ENCODE peak calls at places on chromosomes 13 and 19, in five cellular contexts. One of them, this sample, is unnamed.

GRCh38 chr19:49807888-49808675 is 5.0 kb downstream of the FUZ start:
- DNase-seq in AG10803: no peak
- DNase-seq in neural crest cell: no peak
- DNase-seq in lung: no peak
- DNase-seq in body of pancreas: no peak
- DNase-seq in this sample: no peak

GRCh38 chr13:72651196-72651595 is 76.2 kb downstream of the MZT1 start:
- DNase-seq in AG10803: no peak
- DNase-seq in neural crest cell: no peak
- DNase-seq in lung: no peak
- DNase-seq in body of pancreas: no peak
- DNase-seq in this sample: no peak

GRCh38 chr13:110536006-110536693 is 25.4 kb downstream of the RAB20 start:
- DNase-seq in AG10803: no peak
- DNase-seq in neural crest cell: no peak
- DNase-seq in lung: peak
- DNase-seq in body of pancreas: no peak
- DNase-seq in this sample: no peak

GRCh38 chr19:29587518-29587986 is 18.5 kb upstream of the POP4 start:
- DNase-seq in AG10803: peak
- DNase-seq in neural crest cell: no peak
- DNase-seq in lung: no peak
- DNase-seq in body of pancreas: no peak
- DNase-seq in this sample: no peak

GRCh38 chr13:39777527-39778061 is 122.1 kb downstream of the COG6 start:
- DNase-seq in AG10803: peak
- DNase-seq in neural crest cell: no peak
- DNase-seq in lung: no peak
- DNase-seq in body of pancreas: no peak
- DNase-seq in this sample: no peak

GRCh38 chr19:3653865-3654513 is 27.4 kb upstream of the CACTIN start:
- DNase-seq in AG10803: no peak
- DNase-seq in neural crest cell: no peak
- DNase-seq in lung: no peak
- DNase-seq in body of pancreas: no peak
- DNase-seq in this sample: peak

GRCh38 chr19:455031-455705 is 5.7 kb downstream of the SHC2 start:
- DNase-seq in AG10803: no peak
- DNase-seq in neural crest cell: no peak
- DNase-seq in lung: no peak
- DNase-seq in body of pancreas: no peak
- DNase-seq in this sample: no peak

GRCh38 chr19:18008814-18009213 is 844 bp downstream of the ARRDC2 start:
- DNase-seq in AG10803: no peak
- DNase-seq in neural crest cell: no peak
- DNase-seq in lung: no peak
- DNase-seq in body of pancreas: no peak
- DNase-seq in this sample: no peak

GRCh38 chr19:55838251-55838650 is 1.9 kb downstream of the NLRP4 start:
- DNase-seq in AG10803: no peak
- DNase-seq in neural crest cell: no peak
- DNase-seq in lung: no peak
- DNase-seq in body of pancreas: no peak
- DNase-seq in this sample: no peak

GRCh38 chr13:19782049-19782726 is 557 bp downstream of the PSPC1 start:
- DNase-seq in AG10803: peak
- DNase-seq in neural crest cell: peak
- DNase-seq in lung: peak
- DNase-seq in body of pancreas: peak
- DNase-seq in this sample: peak

GRCh38 chr19:49930483-49931011 is 1.2 kb upstream of the NUP62 start:
- DNase-seq in AG10803: no peak
- DNase-seq in neural crest cell: no peak
- DNase-seq in lung: no peak
- DNase-seq in body of pancreas: no peak
- DNase-seq in this sample: peak

GRCh38 chr13:26280822-26281221 is 26.9 kb downstream of the CDK8 start:
- DNase-seq in AG10803: no peak
- DNase-seq in neural crest cell: no peak
- DNase-seq in lung: no peak
- DNase-seq in body of pancreas: peak
- DNase-seq in this sample: no peak

GRCh38 chr19:39679056-39679790 is 23.5 kb downstream of the LGALS16 start:
- DNase-seq in AG10803: no peak
- DNase-seq in neural crest cell: no peak
- DNase-seq in lung: no peak
- DNase-seq in body of pancreas: no peak
- DNase-seq in this sample: no peak

GRCh38 chr13:93562676-93563075 is 336.1 kb downstream of the GPC6 start:
- DNase-seq in AG10803: no peak
- DNase-seq in neural crest cell: no peak
- DNase-seq in lung: no peak
- DNase-seq in body of pancreas: no peak
- DNase-seq in this sample: no peak

GRCh38 chr19:4066682-4067395 is at the start of gene ZBTB7A:
- DNase-seq in AG10803: peak
- DNase-seq in neural crest cell: peak
- DNase-seq in lung: peak
- DNase-seq in body of pancreas: peak
- DNase-seq in this sample: peak

GRCh38 chr13:54373211-54373610 is 1344.6 kb downstream of the OLFM4 start:
- DNase-seq in AG10803: no peak
- DNase-seq in neural crest cell: no peak
- DNase-seq in lung: no peak
- DNase-seq in body of pancreas: no peak
- DNase-seq in this sample: peak

GRCh38 chr13:74040200-74040599 is 94.0 kb downstream of the KLF12 start:
- DNase-seq in AG10803: no peak
- DNase-seq in neural crest cell: peak
- DNase-seq in lung: no peak
- DNase-seq in body of pancreas: peak
- DNase-seq in this sample: peak

GRCh38 chr19:38072776-38073411 is 151.1 kb downstream of the DPF1 start:
- DNase-seq in AG10803: no peak
- DNase-seq in neural crest cell: no peak
- DNase-seq in lung: no peak
- DNase-seq in body of pancreas: no peak
- DNase-seq in this sample: no peak

GRCh38 chr19:2062770-2063169 is 11.7 kb upstream of the MKNK2 start:
- DNase-seq in AG10803: no peak
- DNase-seq in neural crest cell: no peak
- DNase-seq in lung: no peak
- DNase-seq in body of pancreas: no peak
- DNase-seq in this sample: no peak

GRCh38 chr19:45446944-45447343 is 20.9 kb upstream of the FOSB start:
- DNase-seq in AG10803: peak
- DNase-seq in neural crest cell: no peak
- DNase-seq in lung: no peak
- DNase-seq in body of pancreas: no peak
- DNase-seq in this sample: no peak

GRCh38 chr13:40401911-40402776 is 264.3 kb downstream of the FOXO1 start:
- DNase-seq in AG10803: peak
- DNase-seq in neural crest cell: no peak
- DNase-seq in lung: peak
- DNase-seq in body of pancreas: peak
- DNase-seq in this sample: no peak

GRCh38 chr19:45362291-45362690 is 8.1 kb downstream of the ERCC2 start:
- DNase-seq in AG10803: no peak
- DNase-seq in neural crest cell: no peak
- DNase-seq in lung: no peak
- DNase-seq in body of pancreas: no peak
- DNase-seq in this sample: no peak

GRCh38 chr19:19403373-19403901 is 2.0 kb upstream of the GATAD2A start:
- DNase-seq in AG10803: peak
- DNase-seq in neural crest cell: no peak
- DNase-seq in lung: no peak
- DNase-seq in body of pancreas: peak
- DNase-seq in this sample: no peak

GRCh38 chr19:4063369-4064072 is 3.2 kb downstream of the ZBTB7A start:
- DNase-seq in AG10803: no peak
- DNase-seq in neural crest cell: no peak
- DNase-seq in lung: no peak
- DNase-seq in body of pancreas: peak
- DNase-seq in this sample: no peak

GRCh38 chr19:17629760-17630159 is 58.4 kb downstream of the UNC13A start:
- DNase-seq in AG10803: no peak
- DNase-seq in neural crest cell: no peak
- DNase-seq in lung: no peak
- DNase-seq in body of pancreas: no peak
- DNase-seq in this sample: no peak

GRCh38 chr13:98977568-98978270 is at the start of gene DOCK9:
- DNase-seq in AG10803: peak
- DNase-seq in neural crest cell: peak
- DNase-seq in lung: peak
- DNase-seq in body of pancreas: peak
- DNase-seq in this sample: peak

GRCh38 chr13:109762791-109763190 is 23.6 kb downstream of the IRS2 start:
- DNase-seq in AG10803: no peak
- DNase-seq in neural crest cell: no peak
- DNase-seq in lung: no peak
- DNase-seq in body of pancreas: no peak
- DNase-seq in this sample: no peak

DNA sequence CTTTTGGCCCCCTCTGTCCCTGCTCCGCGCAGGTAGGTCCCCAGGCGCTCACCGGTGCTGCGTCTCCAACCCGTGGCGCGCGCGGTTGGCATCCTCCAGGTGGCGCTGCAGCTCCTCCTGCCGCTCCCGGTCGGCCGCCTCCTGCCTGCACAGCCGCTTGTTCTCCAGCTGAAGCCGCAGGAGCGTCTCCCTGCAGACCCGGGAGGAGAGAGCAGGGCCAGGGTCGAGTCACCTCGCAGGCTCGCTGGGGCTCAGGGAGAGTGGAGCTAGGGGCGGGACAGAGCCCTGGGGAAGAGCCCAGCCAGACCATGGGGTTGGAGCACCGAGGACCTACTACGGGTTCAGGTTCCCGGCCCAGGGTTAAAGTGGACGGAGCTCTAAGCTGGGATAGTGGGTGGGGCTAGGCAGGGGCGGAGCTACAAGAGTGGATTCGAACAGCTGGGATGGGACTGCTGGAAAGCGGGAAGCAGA is 9.3 kb downstream of the HOOK2 start:
- DNase-seq in AG10803: peak
- DNase-seq in neural crest cell: peak
- DNase-seq in lung: peak
- DNase-seq in body of pancreas: peak
- DNase-seq in this sample: peak
- TF ChIP-seq CTCF in AG10803: peak
- TF ChIP-seq CTCF in neural crest cell: peak
- TF ChIP-seq CTCF in lung: peak
- TF ChIP-seq CTCF in body of pancreas: peak
- TF ChIP-seq CTCF in this sample: peak

GRCh38 chr19:34254552-34255432 is at the start of gene GARRE1:
- DNase-seq in AG10803: no peak
- DNase-seq in neural crest cell: peak
- DNase-seq in lung: no peak
- DNase-seq in body of pancreas: peak
- DNase-seq in this sample: peak
- TF ChIP-seq CTCF in AG10803: no peak
- TF ChIP-seq CTCF in neural crest cell: no peak
- TF ChIP-seq CTCF in lung: no peak
- TF ChIP-seq CTCF in body of pancreas: no peak
- TF ChIP-seq CTCF in this sample: no peak

DNA sequence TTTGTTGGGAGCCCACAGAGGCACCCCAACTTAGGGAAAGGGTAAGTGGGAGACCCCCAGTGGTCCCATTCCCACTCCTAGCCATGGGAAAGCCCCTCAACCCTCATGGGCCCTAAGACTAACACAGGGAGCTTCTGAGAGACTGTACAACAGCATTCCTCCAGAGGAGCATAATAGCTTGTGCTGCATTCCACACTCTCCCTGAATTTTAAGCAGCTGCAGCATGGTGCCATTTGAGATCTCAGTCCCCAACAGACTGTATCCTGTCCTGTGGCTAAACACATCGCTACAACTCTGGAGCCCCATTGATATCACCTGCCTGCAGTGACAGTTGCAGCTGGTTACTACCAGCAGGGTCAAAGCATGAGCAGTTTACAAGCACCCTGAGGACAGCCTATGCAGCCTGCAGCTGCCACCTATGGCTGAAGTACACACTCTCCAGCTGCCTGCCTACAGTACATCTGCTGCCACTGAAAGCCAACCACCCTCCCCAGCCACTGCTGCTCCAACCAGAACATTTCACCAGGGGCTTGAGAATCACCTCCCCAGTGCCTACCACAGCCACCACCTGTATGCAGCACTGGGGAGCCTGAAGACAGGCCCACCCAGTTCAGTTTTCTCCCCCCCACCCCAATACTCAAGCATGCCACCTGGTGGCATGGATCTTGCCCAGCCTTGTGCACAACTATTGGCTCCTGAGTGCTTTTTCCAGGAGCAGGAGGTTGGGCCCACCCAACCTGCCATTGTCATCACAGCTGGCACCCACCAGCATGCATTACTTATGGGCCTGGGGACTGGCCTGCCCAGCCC is 557.3 kb downstream of the GPC5 start:
- DNase-seq in AG10803: no peak
- DNase-seq in neural crest cell: no peak
- DNase-seq in lung: no peak
- DNase-seq in body of pancreas: no peak
- DNase-seq in this sample: peak
- TF ChIP-seq CTCF in AG10803: no peak
- TF ChIP-seq CTCF in neural crest cell: no peak
- TF ChIP-seq CTCF in lung: no peak
- TF ChIP-seq CTCF in body of pancreas: no peak
- TF ChIP-seq CTCF in this sample: no peak

GRCh38 chr13:106597759-106598395 is 29.9 kb upstream of the ARGLU1 start:
- DNase-seq in AG10803: no peak
- DNase-seq in neural crest cell: no peak
- DNase-seq in lung: peak
- DNase-seq in body of pancreas: no peak
- DNase-seq in this sample: no peak

GRCh38 chr13:106599875-106600797 is 32.2 kb upstream of the ARGLU1 start:
- DNase-seq in AG10803: peak
- DNase-seq in neural crest cell: no peak
- DNase-seq in lung: no peak
- DNase-seq in body of pancreas: peak
- DNase-seq in this sample: no peak

GRCh38 chr13:106602178-106602577 is 34.2 kb upstream of the ARGLU1 start:
- DNase-seq in AG10803: no peak
- DNase-seq in neural crest cell: no peak
- DNase-seq in lung: peak
- DNase-seq in body of pancreas: peak
- DNase-seq in this sample: no peak

GRCh38 chr13:106609116-106609515 is 41.2 kb upstream of the ARGLU1 start:
- DNase-seq in AG10803: no peak
- DNase-seq in neural crest cell: no peak
- DNase-seq in lung: no peak
- DNase-seq in body of pancreas: no peak
- DNase-seq in this sample: no peak

DNA sequence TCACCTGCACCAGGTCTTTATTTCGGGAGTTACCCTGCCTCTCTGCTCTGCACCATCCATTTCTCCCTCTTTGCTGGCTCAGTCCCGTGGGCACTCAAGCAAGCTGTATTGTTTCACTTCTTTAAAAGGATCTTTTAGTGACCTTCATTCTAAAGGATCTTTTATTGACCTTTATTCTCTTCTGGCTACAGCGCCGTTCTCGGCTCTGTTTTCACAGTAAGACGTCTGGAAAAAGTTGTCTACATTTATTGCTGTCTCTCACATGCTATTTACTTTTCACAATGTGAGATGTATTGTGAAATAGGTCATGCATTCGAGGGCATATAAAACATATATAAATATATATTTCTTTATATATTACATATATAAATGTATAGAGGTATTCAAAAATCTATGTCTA is 35.6 kb upstream of the ARGLU1 start:
- DNase-seq in AG10803: no peak
- DNase-seq in neural crest cell: no peak
- DNase-seq in lung: no peak
- DNase-seq in body of pancreas: no peak
- DNase-seq in this sample: no peak
- TF ChIP-seq CTCF in AG10803: no peak
- TF ChIP-seq CTCF in neural crest cell: no peak
- TF ChIP-seq CTCF in lung: no peak
- TF ChIP-seq CTCF in body of pancreas: no peak
- TF ChIP-seq CTCF in this sample: no peak

This sample was measured in WTC11.